ENCODE peak calls at places on chromosomes 7 and 10, in eight cellular contexts. Q is A549, Z is psoas muscle, E is ovary, H is K562, J is brain microvascular endothelial cell, X is mesothelial cell of epicardium, G is glutamatergic neuron. R is an unnamed sample.

GRCh38 chr7:149568218-149568617 is 70.6 kb upstream of the ZNF746 start:
- DNase-seq in Q (no peak), Z (no peak), E (no peak), H (no peak), J (no peak), X (no peak), G (no peak), R (no peak)

GRCh38 chr10:119090968-119091367 is 10.4 kb upstream of the EIF3A start:
- DNase-seq in Q (no peak), Z (no peak), E (no peak), H (no peak), J (peak; percentile 69), X (no peak), G (no peak), R (no peak)

GRCh38 chr10:51528527-51528926 is 170.9 kb downstream of the CSTF2T start:
- DNase-seq in Q (no peak), Z (no peak), E (no peak), H (no peak), J (no peak), X (no peak), G (no peak), R (no peak)

GRCh38 chr7:16460789-16461465 is 4.6 kb downstream of the SOSTDC1 start:
- DNase-seq in Q (no peak), Z (no peak), E (no peak), H (no peak), J (no peak), X (no peak), G (no peak), R (no peak)

GRCh38 chr7:123682690-123683089 is 27.0 kb downstream of the LMOD2 start:
- DNase-seq in Q (peak; percentile 19), Z (no peak), E (no peak), H (peak; percentile 43), J (peak; percentile 57), X (no peak), G (no peak), R (no peak)

GRCh38 chr10:65941098-65941655 is 984.7 kb upstream of the LRRTM3 start:
- DNase-seq in Q (no peak), Z (no peak), E (no peak), H (no peak), J (peak; percentile 4), X (no peak), G (no peak), R (no peak)

GRCh38 chr10:98467506-98468318 is 21.0 kb upstream of the HPS1 start:
- DNase-seq in Q (peak; percentile 90), Z (peak; percentile 60), E (peak; percentile 71), H (peak; percentile 77), J (peak; percentile 69), X (peak; percentile 46), G (peak; percentile 67), R (peak; percentile 64)

GRCh38 chr7:105854516-105854915 is 21.9 kb downstream of the ATXN7L1 start:
- DNase-seq in Q (no peak), Z (no peak), E (no peak), H (no peak), J (no peak), X (no peak), G (no peak), R (no peak)

GRCh38 chr10:89663144-89663543 is 18.1 kb upstream of the PANK1 start:
- DNase-seq in Q (no peak), Z (no peak), E (no peak), H (no peak), J (no peak), X (no peak), G (no peak), R (no peak)

GRCh38 chr7:3294432-3295100 is 6.5 kb upstream of the SDK1 start:
- DNase-seq in Q (no peak), Z (no peak), E (no peak), H (no peak), J (no peak), X (no peak), G (no peak), R (no peak)

GRCh38 chr10:88810196-88810961 is 7.8 kb downstream of the LIPM start:
- DNase-seq in Q (peak; percentile 31), Z (no peak), E (no peak), H (peak; percentile 5), J (peak; percentile 43), X (no peak), G (no peak), R (peak; percentile 22)

GRCh38 chr7:157006205-157006747 is 4.2 kb downstream of the MNX1 start:
- DNase-seq in Q (no peak), Z (no peak), E (no peak), H (no peak), J (no peak), X (no peak), G (no peak), R (no peak)

GRCh38 chr7:821688-822087 is 10.6 kb upstream of the SUN1 start:
- DNase-seq in Q (no peak), Z (no peak), E (no peak), H (no peak), J (no peak), X (no peak), G (no peak), R (no peak)

GRCh38 chr10:5094265-5095205 is at the start of gene AKR1C3:
- DNase-seq in Q (peak; percentile 61), Z (no peak), E (no peak), H (peak; percentile 30), J (peak; percentile 29), X (no peak), G (no peak), R (no peak)

GRCh38 chr10:102647433-102648268 is 3.4 kb downstream of the TRIM8 start:
- DNase-seq in Q (no peak), Z (peak; percentile 11), E (no peak), H (no peak), J (no peak), X (no peak), G (no peak), R (no peak)

GRCh38 chr7:125654076-125654475 is 724.5 kb upstream of the POT1 start:
- DNase-seq in Q (no peak), Z (no peak), E (no peak), H (no peak), J (no peak), X (no peak), G (no peak), R (no peak)

GRCh38 chr7:27375958-27376357 is 133.4 kb downstream of the EVX1 start:
- DNase-seq in Q (no peak), Z (no peak), E (no peak), H (no peak), J (no peak), X (no peak), G (no peak), R (no peak)

DNA sequence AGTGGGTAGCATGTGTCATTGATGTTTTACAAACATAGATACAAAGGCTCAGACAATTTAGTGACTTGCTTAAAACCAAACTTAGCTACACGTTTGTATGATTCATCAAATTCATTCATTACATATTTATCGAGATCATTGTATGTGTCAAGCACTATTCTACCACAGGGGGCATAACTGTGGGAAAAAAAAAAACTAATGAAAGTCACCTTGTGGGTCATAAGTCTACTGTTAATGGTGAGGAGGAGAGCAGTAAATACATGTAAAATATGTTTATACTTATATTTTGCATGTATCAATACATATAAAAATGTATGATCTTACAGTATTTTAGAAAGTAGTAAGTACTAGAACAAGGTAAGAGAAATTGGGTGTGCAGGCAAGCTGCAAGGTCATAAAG is 933.8 kb downstream of the IPMK start:
- DNase-seq in Q (peak; percentile 2), Z (no peak), E (no peak), H (no peak), J (no peak), X (no peak), G (no peak), R (no peak)
- TF ChIP-seq CTCF in Q (no peak), Z (no peak), E (no peak), H (no peak), J (no peak), X (peak; percentile 55), G (peak; percentile 28), R (peak; percentile 12)

GRCh38 chr10:112344261-112344660 is 29.7 kb upstream of the ACSL5 start:
- DNase-seq in Q (no peak), Z (no peak), E (no peak), H (no peak), J (no peak), X (no peak), G (no peak), R (no peak)
- TF ChIP-seq CTCF in Q (no peak), Z (no peak), E (no peak), H (no peak), J (peak; percentile 4), X (no peak), G (no peak), R (no peak)

GRCh38 chr7:151866028-151866427 is 10.9 kb downstream of the PRKAG2 start:
- DNase-seq in Q (no peak), Z (no peak), E (no peak), H (no peak), J (no peak), X (no peak), G (no peak), R (no peak)

GRCh38 chr7:151867912-151868804 is 8.8 kb downstream of the PRKAG2 start:
- DNase-seq in Q (no peak), Z (no peak), E (peak; percentile 65), H (no peak), J (no peak), X (no peak), G (no peak), R (no peak)

GRCh38 chr7:151865070-151865670 is 11.7 kb downstream of the PRKAG2 start:
- DNase-seq in Q (no peak), Z (no peak), E (no peak), H (no peak), J (no peak), X (no peak), G (no peak), R (no peak)

GRCh38 chr7:151868805-151869188 is 8.1 kb downstream of the PRKAG2 start:
- DNase-seq in Q (no peak), Z (no peak), E (no peak), H (no peak), J (no peak), X (no peak), G (no peak), R (no peak)

DNA sequence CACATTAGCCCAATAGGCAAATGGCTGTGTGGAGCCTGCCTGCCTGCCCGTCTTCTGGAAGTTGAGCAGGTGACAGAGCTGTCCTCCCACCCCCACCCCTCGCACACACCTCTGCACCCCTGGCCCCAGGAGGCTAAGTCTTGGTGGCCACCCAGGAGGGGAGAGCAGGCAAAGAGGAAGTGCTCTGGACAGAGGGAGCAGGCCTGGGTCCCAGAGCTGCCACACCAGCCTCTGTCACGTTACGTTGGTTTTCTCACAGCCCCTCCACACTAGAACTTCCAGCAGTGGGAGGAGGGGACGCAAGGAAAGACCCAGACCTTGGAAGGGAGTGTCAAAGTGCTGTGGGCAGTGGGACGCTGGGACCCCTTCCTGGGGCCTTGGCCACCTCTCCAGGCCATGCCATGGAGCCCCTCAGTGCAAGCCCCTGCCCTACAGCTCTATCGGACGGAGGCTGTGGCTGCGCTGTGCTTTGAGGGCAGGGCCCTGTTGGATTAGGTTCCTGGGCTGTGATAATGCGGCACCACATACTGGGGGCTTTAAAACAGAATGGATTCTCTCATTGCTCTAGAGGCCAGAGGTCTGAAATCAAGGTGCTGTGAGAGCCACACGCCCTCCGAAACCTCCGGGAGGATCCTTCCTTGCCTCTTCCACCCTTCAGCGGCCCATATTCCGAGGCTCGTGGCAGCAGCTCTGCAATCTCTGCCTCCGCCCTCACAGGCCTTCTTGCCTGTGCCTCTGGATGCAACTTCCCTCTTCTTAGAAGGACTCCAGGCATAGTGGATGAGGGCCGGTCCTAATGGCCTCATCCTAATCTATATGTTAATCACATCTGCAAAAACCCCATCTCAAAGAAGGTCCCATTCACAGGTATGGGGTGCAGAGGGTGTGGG is 9.9 kb downstream of the PRKAG2 start:
- DNase-seq in Q (no peak), Z (no peak), E (no peak), H (no peak), J (no peak), X (no peak), G (no peak), R (no peak)
- TF ChIP-seq CTCF in Q (no peak), Z (no peak), E (no peak), H (no peak), J (no peak), X (no peak), G (no peak), R (no peak)

GRCh38 chr7:23012797-23013714 is 874 bp downstream of the HYCC1 start:
- DNase-seq in Q (peak; percentile 12), Z (peak; percentile 30), E (peak; percentile 49), H (no peak), J (peak; percentile 18), X (no peak), G (peak; percentile 78), R (peak; percentile 73)
- TF ChIP-seq CTCF in Q (no peak), Z (no peak), E (no peak), H (peak; percentile 18), J (peak; percentile 31), X (no peak), G (no peak), R (no peak)

R was measured in nephron progenitor cell.